ENCODE peak calls at places on chromosomes 5 and 9, in five cellular contexts. M is esophagus squamous epithelium, U is B cell, H is cardiac fibroblast, C is nephron progenitor cell. G is an unnamed sample.

GRCh38 chr5:163535290-163535689 is 29.9 kb downstream of the MAT2B start:
- DNase-seq in C (no peak), M (no peak), U (peak), H (no peak), G (no peak)

GRCh38 chr9:138115506-138115905 is 237.9 kb downstream of the CACNA1B start:
- DNase-seq in C (no peak), M (no peak), H (no peak), U (no peak), G (peak)

GRCh38 chr5:169054506-169054905 is 246.4 kb downstream of the SLIT3 start:
- DNase-seq in C (no peak), M (no peak), H (no peak), U (no peak), G (no peak)

GRCh38 chr9:117718701-117719100 is 14.5 kb downstream of the TLR4 start:
- DNase-seq in U (no peak), C (no peak), H (no peak), M (no peak), G (no peak)

GRCh38 chr9:36486933-36487481 is 85.7 kb upstream of the MELK start:
- DNase-seq in H (peak), U (peak), M (no peak), C (peak), G (no peak)

GRCh38 chr9:137085918-137086530 is 761 bp upstream of the MAN1B1 start:
- DNase-seq in U (no peak), H (peak), C (peak), M (no peak), G (no peak)

GRCh38 chr5:157559301-157559700 is 16.3 kb downstream of the ADAM19 start:
- DNase-seq in C (no peak), H (peak), U (no peak), M (no peak), G (no peak)

GRCh38 chr5:91150189-91150588 is 232.9 kb downstream of the ARRDC3 start:
- DNase-seq in C (no peak), M (no peak), H (no peak), U (no peak), G (no peak)

GRCh38 chr9:138008081-138008841 is 130.7 kb downstream of the CACNA1B start:
- DNase-seq in M (no peak), H (no peak), U (no peak), C (no peak), G (peak)

GRCh38 chr5:1660037-1660400 is 136.3 kb upstream of the LPCAT1 start:
- DNase-seq in U (no peak), H (no peak), M (no peak), C (no peak), G (no peak)

GRCh38 chr9:120389867-120390266 is 190.1 kb downstream of the CDK5RAP2 start:
- DNase-seq in U (no peak), C (no peak), M (no peak), H (no peak), G (no peak)

GRCh38 chr5:143662020-143662419 is 149.9 kb upstream of the HMHB1 start:
- DNase-seq in H (no peak), M (no peak), C (no peak), U (no peak), G (no peak)

GRCh38 chr5:177553671-177554429 is 513 bp downstream of the FAM193B start:
- DNase-seq in H (peak), U (no peak), M (no peak), C (peak), G (peak)

GRCh38 chr9:89400398-89401116 is 82.3 kb downstream of the SECISBP2 start:
- DNase-seq in U (peak), M (no peak), C (no peak), H (no peak), G (no peak)

GRCh38 chr9:106717686-106718085 is 145.3 kb upstream of the ZNF462 start:
- DNase-seq in H (peak), C (no peak), U (no peak), M (no peak), G (no peak)

GRCh38 chr5:148748702-148749101 is 77.7 kb upstream of the ADRB2 start:
- DNase-seq in C (no peak), H (no peak), U (no peak), M (no peak), G (no peak)

GRCh38 chr9:134629586-134630392 is 11.8 kb upstream of the COL5A1 start:
- DNase-seq in C (no peak), M (no peak), U (no peak), H (no peak), G (no peak)

GRCh38 chr5:41695920-41696582 is 174.2 kb downstream of the OXCT1 start:
- DNase-seq in C (no peak), M (no peak), U (no peak), H (no peak), G (no peak)

GRCh38 chr5:88671808-88672499 is 211.0 kb downstream of the MEF2C start:
- DNase-seq in M (no peak), H (no peak), U (peak), C (no peak), G (no peak)

GRCh38 chr9:72038408-72038807 is 22.0 kb downstream of the C9orf57 start:
- DNase-seq in H (peak), C (no peak), M (no peak), U (no peak), G (no peak)

GRCh38 chr5:141870871-141871270 is 7.3 kb downstream of the PCDH1 start:
- DNase-seq in C (no peak), H (no peak), U (no peak), M (no peak), G (no peak)

GRCh38 chr5:138754699-138755057 is 1.5 kb downstream of the CTNNA1 start:
- DNase-seq in U (no peak), C (no peak), H (no peak), M (no peak), G (no peak)

GRCh38 chr9:116868212-116868611 is 181.1 kb downstream of the TRIM32 start:
- DNase-seq in C (no peak), H (no peak), U (no peak), M (no peak), G (no peak)

GRCh38 chr9:105647595-105648349 is 14.5 kb upstream of the TAL2 start:
- DNase-seq in C (no peak), H (no peak), U (no peak), M (no peak), G (no peak)

GRCh38 chr5:171623107-171623506 is 162.5 kb upstream of the SMIM23 start:
- DNase-seq in U (no peak), M (no peak), H (no peak), C (no peak), G (no peak)
- TF ChIP-seq CTCF in U (no peak), M (no peak), H (no peak), C (no peak), G (no peak)

GRCh38 chr5:173592050-173592669 is 24.3 kb downstream of the BOD1 start:
- DNase-seq in C (no peak), H (no peak), U (peak), M (no peak), G (no peak)
- TF ChIP-seq CTCF in C (peak), H (peak), U (peak), M (peak), G (peak)

GRCh38 chr5:145858929-145859328 is 13.9 kb downstream of the GRXCR2 start:
- DNase-seq in C (no peak), H (peak), U (no peak), M (no peak), G (no peak)

GRCh38 chr5:145856285-145856818 is 16.5 kb downstream of the GRXCR2 start:
- DNase-seq in H (peak), M (no peak), U (peak), C (peak), G (no peak)

GRCh38 chr5:145863005-145863404 is 9.8 kb downstream of the GRXCR2 start:
- DNase-seq in M (no peak), C (no peak), H (no peak), U (no peak), G (no peak)

GRCh38 chr5:145859451-145859850 is 13.4 kb downstream of the GRXCR2 start:
- DNase-seq in M (no peak), C (no peak), H (no peak), U (no peak), G (no peak)

DNA sequence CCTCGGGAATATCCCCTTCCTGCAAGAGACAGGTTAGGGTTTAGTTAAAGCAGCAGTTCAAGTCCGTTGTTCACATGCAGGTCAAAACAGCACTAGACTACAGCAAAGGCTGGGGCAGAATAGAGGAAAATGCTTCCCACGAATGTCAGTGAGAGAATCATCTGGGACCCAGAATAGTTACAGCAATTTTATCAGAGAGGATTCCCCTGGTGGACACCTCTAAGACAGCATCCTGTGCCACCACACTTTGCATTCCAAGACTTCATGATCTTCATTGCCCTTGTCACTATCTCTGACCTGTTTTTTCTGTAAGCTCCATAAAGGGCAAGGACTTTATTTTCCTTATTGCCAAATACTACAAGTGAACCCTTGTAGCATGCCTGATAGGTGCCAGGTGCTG is 12.9 kb downstream of the GRXCR2 start:
- DNase-seq in M (no peak), H (no peak), U (no peak), C (no peak), G (no peak)
- TF ChIP-seq CTCF in M (no peak), H (no peak), U (no peak), C (peak), G (no peak)

DNA sequence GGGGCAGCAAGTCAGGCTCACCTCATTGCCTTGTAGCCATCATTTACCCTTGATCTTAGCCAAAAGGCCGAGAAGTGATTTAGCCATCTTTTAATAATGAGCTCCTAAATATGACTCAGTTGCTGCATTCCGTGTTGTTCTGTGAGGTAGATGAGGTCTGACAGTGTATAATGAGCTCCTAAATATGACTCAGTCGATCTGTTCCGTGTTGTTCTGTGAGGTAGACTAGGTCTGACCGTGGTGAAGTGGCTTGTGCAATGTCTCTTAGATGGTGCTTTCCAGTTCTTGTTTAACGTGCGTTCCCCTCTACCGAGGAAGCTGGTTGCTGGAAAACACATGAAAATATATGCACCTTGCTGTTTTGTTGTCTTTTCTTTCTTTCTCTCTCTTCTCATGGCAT is 118.4 kb downstream of the KDM4C start:
- DNase-seq in C (no peak), M (no peak), U (no peak), H (no peak), G (no peak)
- TF ChIP-seq CTCF in C (no peak), M (no peak), U (no peak), H (no peak), G (no peak)

GRCh38 chr9:131557855-131558548 is 12.7 kb downstream of the PRRT1B start:
- DNase-seq in U (no peak), M (no peak), C (no peak), H (no peak), G (no peak)
- TF ChIP-seq CTCF in U (no peak), M (no peak), C (no peak), H (no peak), G (no peak)

DNA sequence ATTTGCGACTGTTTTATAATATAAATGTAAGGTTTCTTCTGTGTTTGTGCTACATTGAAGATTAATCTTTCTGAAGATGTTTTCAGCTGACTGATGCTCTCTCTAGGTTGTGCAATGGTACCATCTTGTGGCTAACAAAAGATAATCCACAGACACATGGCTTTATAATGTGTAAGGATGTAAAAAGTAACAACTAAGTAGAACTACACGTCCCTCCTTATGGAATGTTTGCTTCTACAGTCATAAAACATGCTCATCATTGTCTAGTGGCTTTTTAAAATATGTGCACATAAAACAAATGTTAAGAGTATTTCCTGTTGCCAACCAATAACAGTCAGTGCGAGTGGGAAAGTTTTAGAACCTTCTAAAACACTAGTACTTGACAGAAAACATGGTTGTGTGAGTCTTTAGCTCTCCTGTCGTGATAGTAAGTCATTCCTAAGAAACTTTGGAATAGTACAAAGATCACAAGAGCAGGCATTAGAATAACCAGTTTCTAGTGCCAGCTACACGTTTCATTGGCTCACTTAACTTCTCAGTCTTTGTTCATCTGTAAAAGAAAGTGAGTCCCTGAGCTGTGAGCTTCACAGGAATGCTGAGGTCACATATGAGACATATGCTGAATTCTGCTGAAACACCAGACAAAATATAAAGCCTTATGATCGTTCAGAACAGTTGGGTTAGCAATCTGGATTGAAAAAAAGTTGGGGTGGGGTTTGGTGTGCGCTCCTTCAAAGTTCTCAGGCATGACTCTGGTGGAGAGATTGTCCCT is 75.7 kb upstream of the GLIS3 start:
- DNase-seq in H (peak), U (no peak), C (no peak), M (no peak), G (no peak)
- TF ChIP-seq CTCF in H (peak), U (no peak), C (peak), M (peak), G (no peak)

DNA sequence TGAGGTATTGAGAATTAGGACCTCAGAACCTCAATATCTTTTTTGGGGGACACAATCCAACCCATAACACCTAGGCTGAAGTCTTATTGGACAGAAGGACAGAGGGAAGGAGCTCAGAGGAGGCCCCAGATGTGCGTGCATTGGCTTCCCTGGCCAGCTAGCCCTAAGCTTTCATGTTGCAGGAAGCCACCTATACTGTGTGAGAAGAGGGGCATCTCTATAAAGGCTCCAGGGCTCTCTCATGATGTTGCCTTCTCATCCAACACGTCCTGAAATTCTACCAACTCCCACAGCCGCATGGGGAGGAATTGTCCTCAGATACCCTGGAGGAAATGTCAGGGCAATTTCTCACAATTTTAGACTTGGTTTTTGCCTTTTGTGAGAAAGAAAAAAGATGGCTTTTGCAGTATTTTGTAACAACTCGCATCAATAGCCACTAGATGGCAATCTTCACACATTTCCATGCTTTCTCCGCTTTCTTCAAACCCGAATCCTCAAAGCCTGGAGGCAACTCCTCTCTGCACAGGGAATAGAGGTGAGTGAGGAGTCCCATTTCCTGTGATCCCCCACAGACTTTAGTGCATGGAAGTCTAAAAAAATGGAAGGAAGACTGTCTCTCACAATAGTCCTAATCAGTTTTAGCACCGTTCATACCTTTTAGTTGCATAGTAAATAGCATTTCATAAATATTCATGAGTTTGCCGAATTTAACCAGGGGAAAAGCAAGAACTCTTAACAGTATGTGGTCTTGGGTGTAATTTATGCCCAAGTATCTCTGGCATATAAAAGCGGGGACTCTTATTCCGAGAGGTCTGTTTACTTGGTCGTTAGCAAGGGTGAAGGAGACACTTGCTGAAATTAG is 7.4 kb upstream of the PPP3R2 start:
- DNase-seq in C (peak), M (no peak), U (peak), H (peak), G (no peak)
- TF ChIP-seq CTCF in C (peak), M (peak), U (peak), H (peak), G (peak)

GRCh38 chr9:91255327-91255726 is 106.4 kb downstream of the AUH start:
- DNase-seq in C (no peak), M (no peak), U (no peak), H (peak), G (no peak)

GRCh38 chr9:91248707-91249106 is 113.0 kb downstream of the AUH start:
- DNase-seq in H (peak), C (no peak), M (no peak), U (no peak), G (no peak)

GRCh38 chr9:91256235-91256634 is 105.5 kb downstream of the AUH start:
- DNase-seq in C (no peak), H (no peak), U (no peak), M (no peak), G (no peak)

GRCh38 chr9:91258448-91258847 is 103.3 kb downstream of the AUH start:
- DNase-seq in U (no peak), H (no peak), C (no peak), M (no peak), G (no peak)

DNA sequence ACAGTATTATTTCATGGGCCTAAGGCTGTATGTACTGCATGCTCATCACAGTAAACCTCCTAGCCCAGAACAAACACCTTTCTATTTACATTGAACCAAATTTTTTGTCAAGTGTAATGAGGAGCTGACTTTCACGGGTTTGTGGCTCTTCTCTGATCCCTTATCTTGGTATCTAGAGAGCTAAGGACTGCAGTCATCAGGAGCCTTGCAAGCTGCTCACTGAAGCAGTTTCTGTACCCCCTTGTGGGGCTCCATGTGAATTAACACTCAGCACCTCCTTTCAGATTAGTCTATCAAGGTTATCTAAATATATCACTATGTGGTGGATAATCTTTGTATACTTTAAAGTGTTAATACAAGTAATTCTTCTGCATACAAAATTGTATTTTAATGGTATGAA is 108.2 kb downstream of the AUH start:
- DNase-seq in M (no peak), H (no peak), C (no peak), U (no peak), G (no peak)
- TF ChIP-seq CTCF in M (peak), H (peak), C (no peak), U (no peak), G (peak)

GRCh38 chr5:132506094-132506692 is 15.6 kb upstream of the IRF1 start:
- DNase-seq in C (no peak), M (no peak), H (peak), U (no peak), G (no peak)
- TF ChIP-seq CTCF in C (peak), M (peak), H (peak), U (peak), G (no peak)